ENCODE peak calls at places on chromosomes 3 and 15, in four cellular contexts. M is HCT116; O is CD8-positive, alpha-beta T cell; D is right lobe of liver. E is an unnamed sample. For H3K4me1, the result is how much of the 10 kb centered on the place peaks cover.

GRCh38 chr3:39812537-39812936 is 3.1 kb downstream of the MYRIP start:
- DNase-seq in D (no peak), O (no peak), M (no peak), E (no peak)

GRCh38 chr3:195221015-195221853 is 49.7 kb downstream of the XXYLT1 start:
- DNase-seq in D (no peak), O (no peak), M (no peak), E (no peak)

GRCh38 chr15:70237626-70238025 is 139.9 kb upstream of the TLE3 start:
- DNase-seq in D (no peak), O (no peak), M (no peak), E (no peak)

GRCh38 chr15:75186044-75186443 is 15.6 kb upstream of the C15orf39 start:
- DNase-seq in O (no peak), D (no peak), M (no peak), E (no peak)

GRCh38 chr3:9071982-9072666 is 108.9 kb upstream of the RAD18 start:
- DNase-seq in O (no peak), D (no peak), M (no peak), E (no peak)

GRCh38 chr3:47113669-47114365 is 50.1 kb downstream of the SETD2 start:
- DNase-seq in D (no peak), O (no peak), M (no peak), E (peak)

GRCh38 chr3:146547235-146547835 is 2.9 kb upstream of the PLSCR1 start:
- DNase-seq in O (no peak), D (no peak), M (no peak), E (no peak)

GRCh38 chr3:57856675-57857074 is 100.6 kb downstream of the SLMAP start:
- DNase-seq in D (no peak), M (no peak), O (no peak), E (no peak)

GRCh38 chr3:150346956-150347863 is 60.9 kb upstream of the TSC22D2 start:
- DNase-seq in D (no peak), M (no peak), O (no peak), E (no peak)

GRCh38 chr3:24410861-24411260 is 83.8 kb downstream of the THRB start:
- DNase-seq in M (no peak), O (no peak), D (no peak), E (no peak)

GRCh38 chr3:112982710-112983109 is 7.8 kb upstream of the CD200R1 start:
- DNase-seq in O (no peak), D (no peak), M (no peak), E (no peak)
- H3K4me1 ChIP-seq in O (under half), D (under half), M (under half), E (under half)

GRCh38 chr3:48466386-48467109 is 20.0 kb downstream of the ATRIP start:
- DNase-seq in D (peak), O (no peak), M (no peak), E (no peak)
- H3K4me1 ChIP-seq in D (half or more), O (half or more), M (under half), E (under half)

GRCh38 chr3:101573449-101574387 is at the start of gene PCNP:
- DNase-seq in D (peak), O (peak), M (peak), E (peak)

GRCh38 chr3:101571028-101571895 is 2.7 kb upstream of the PCNP start:
- DNase-seq in M (no peak), D (no peak), O (no peak), E (no peak)

GRCh38 chr3:101577276-101577675 is 3.3 kb downstream of the PCNP start:
- DNase-seq in M (no peak), D (no peak), O (no peak), E (no peak)

DNA sequence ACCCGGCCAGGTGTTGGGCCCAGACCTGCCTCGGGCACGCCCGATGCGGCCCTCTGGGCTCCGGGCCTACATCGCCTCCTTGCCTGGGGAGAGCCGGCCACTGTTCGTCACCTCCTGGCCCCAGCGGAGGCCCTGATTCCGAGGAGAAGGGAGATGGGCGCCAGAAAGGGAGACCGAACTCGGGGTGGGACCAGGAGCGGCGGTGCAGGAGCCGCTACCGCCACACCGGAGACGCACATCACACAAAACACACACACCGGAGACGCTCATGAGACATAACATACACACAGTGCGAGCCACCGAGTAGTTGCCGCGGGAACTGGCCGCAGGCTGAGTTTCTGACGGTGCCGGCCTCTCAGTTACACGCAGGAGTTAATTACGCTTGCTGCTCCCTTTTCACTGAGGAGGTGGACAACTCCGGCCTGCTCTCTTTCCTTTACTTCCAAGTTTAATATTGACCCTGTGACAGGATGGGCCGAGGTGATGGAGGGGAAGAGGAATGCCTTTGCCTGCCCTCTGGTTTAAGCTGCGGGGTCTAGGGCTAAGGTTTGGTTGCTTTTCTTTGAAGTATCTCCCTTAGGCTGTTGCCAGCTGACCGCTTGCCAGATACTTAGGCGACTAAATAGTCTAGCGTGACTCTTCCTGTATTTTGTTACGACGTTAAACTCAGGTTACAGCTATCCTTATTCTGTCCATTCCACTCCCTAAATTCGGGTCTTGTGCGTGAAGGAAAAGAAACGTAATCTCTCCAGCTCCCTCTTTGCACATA is 592 bp downstream of the PCNP start:
- DNase-seq in D (peak), M (no peak), O (peak), E (no peak)
- H3K4me1 ChIP-seq in D (under half), M (under half), O (half or more), E (under half)

DNA sequence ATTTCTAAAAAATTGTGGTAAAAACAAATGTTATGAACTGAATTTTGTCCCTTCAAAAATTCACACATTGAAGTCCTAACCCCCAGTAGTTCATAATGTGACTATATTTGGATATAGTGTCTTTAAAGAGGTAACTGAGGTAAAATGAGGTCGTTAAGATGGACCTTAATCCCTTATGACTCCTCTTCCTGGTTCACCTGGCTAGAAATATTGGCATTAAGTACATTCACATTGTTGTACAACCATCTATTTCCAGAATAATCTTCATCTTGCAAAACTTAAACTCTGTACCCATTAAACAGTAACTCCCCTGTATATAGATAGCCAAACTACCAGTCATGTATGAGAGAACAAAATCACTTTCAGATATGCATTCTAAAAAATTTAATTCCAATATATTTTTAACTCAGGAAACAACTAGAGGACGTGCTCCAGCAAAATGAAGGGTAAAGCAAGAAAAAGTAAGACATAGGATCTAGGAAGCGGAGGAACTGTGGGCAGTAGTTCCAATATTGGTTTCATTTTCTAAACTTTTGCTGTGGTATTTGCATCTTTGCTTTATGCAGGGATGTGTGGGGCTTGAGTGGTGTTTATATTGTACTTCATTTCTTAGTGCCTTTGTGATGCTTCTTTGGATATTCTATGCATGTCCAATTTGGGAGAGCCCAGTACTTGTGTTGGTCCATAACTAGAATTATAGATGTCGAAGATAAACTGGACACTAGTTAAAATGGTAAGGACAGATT is 36.7 kb upstream of the IL20RB start:
- DNase-seq in D (no peak), O (no peak), M (no peak), E (no peak)
- H3K4me1 ChIP-seq in D (under half), O (half or more), M (under half), E (under half)

GRCh38 chr3:34009480-34009844 is 211.0 kb downstream of the PDCD6IP start:
- DNase-seq in M (no peak), O (no peak), D (no peak), E (no peak)

GRCh38 chr3:34013818-34014576 is 215.6 kb downstream of the PDCD6IP start:
- DNase-seq in D (no peak), O (no peak), M (no peak), E (no peak)

GRCh38 chr3:34012102-34012461 is 213.7 kb downstream of the PDCD6IP start:
- DNase-seq in D (no peak), M (peak), O (no peak), E (peak)

GRCh38 chr3:34008836-34009479 is 210.5 kb downstream of the PDCD6IP start:
- DNase-seq in O (no peak), D (no peak), M (no peak), E (no peak)

DNA sequence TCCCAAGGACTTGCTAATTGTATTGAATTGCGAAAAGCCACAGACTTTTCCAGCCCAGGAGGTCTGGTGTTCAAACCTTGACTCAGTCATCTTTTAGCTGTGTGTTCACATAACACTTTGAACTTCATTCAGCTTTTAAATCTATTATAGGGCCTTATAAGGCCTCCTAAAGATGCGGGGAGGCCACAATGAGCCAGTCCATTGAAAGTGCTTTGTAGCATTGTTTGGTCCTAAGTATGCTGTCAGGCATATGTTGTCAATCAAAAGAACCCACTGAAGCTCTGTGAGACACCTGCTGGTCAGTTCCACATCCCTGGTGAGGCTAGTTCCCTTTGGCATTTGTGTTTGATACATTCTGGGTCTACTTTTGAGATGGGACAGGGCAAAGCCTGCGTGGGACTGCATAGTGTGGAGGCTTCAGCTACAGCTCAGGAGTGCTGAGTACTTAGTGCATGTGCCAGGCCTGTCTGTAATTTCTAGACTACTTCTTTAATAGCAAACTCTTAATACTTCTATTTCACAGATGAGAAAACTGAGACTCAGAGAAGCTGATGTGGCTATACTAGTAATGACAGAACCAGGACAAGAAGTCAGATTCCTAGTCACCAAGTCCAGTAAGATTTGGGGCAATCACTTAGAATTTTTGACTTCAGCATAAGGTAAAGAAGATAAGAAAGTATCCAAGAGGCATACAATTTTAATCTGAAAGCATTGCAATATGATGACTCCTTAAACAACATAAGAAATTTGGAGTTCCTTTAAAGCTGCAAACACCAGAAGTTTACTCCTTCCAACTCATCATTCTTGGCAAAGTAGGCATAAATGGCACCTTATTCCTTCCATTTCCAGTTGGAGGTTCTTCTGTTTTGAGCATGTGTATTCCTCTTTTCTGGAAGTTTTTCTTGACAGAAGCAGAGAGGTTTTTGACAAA is 213.0 kb downstream of the PDCD6IP start:
- DNase-seq in D (no peak), M (peak), O (no peak), E (no peak)
- H3K4me1 ChIP-seq in D (under half), M (under half), O (under half), E (under half)

GRCh38 chr3:177772908-177773557 is 575.8 kb upstream of the TBL1XR1 start:
- DNase-seq in D (no peak), M (no peak), O (no peak), E (no peak)
- H3K4me1 ChIP-seq in D (under half), M (under half), O (under half), E (under half)

GRCh38 chr15:40332138-40332781 is 8.5 kb downstream of the CCDC9B start:
- DNase-seq in D (no peak), M (no peak), O (no peak), E (no peak)
- H3K4me1 ChIP-seq in D (under half), M (under half), O (under half), E (under half)

GRCh38 chr15:45585069-45585468 is 2.1 kb upstream of the BLOC1S6 start:
- DNase-seq in D (no peak), O (no peak), M (no peak), E (no peak)

GRCh38 chr15:45588199-45588910 is 1.2 kb downstream of the BLOC1S6 start:
- DNase-seq in M (no peak), O (no peak), D (no peak), E (no peak)

GRCh38 chr15:45589296-45589695 is 2.1 kb downstream of the BLOC1S6 start:
- DNase-seq in D (no peak), O (no peak), M (no peak), E (no peak)

GRCh38 chr15:45587861-45588170 is 637 bp downstream of the BLOC1S6 start:
- DNase-seq in O (no peak), M (no peak), D (no peak), E (no peak)

GRCh38 chr15:45586990-45587860 is at the start of gene BLOC1S6:
- DNase-seq in O (peak), D (peak), M (peak), E (peak)
- H3K4me1 ChIP-seq in O (under half), D (under half), M (under half), E (under half)

GRCh38 chr3:21738283-21738682 is 12.7 kb downstream of the ZNF385D start:
- DNase-seq in M (no peak), O (no peak), D (no peak), E (no peak)

GRCh38 chr3:21734746-21735145 is 16.3 kb downstream of the ZNF385D start:
- DNase-seq in O (no peak), D (no peak), M (no peak), E (no peak)

DNA sequence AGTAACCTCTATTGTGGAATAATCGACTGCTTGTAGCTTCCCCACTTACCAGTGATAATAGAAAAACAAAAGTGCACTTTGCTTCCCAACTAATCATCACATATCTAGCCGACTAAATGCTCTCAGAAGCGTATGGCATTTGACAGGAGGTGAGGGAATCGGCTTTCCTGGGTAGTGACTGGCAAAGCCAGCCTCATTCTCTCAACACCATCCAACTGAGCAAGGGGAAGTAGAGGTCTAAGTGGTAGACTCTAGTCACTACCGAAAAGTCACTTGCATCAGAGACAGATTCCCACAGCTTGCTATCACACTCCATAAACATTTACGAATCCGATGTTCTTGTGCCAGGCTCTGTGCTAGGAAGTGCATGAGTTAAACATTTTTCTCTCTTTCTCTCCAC is 12.1 kb downstream of the ZNF385D start:
- DNase-seq in O (no peak), D (no peak), M (no peak), E (no peak)
- H3K4me1 ChIP-seq in O (under half), D (under half), M (under half), E (under half)

GRCh38 chr15:93080451-93080850 is 8.6 kb downstream of the RGMA start:
- DNase-seq in D (no peak), M (no peak), O (no peak), E (no peak)

GRCh38 chr15:93076875-93077274 is 12.1 kb downstream of the RGMA start:
- DNase-seq in O (no peak), D (no peak), M (no peak), E (no peak)

GRCh38 chr15:93082861-93083260 is 6.2 kb downstream of the RGMA start:
- DNase-seq in M (no peak), O (no peak), D (no peak), E (no peak)

GRCh38 chr15:93076217-93076616 is 12.8 kb downstream of the RGMA start:
- DNase-seq in M (no peak), O (no peak), D (no peak), E (no peak)

GRCh38 chr15:93081399-93081798 is 7.6 kb downstream of the RGMA start:
- DNase-seq in D (no peak), M (no peak), O (no peak), E (no peak)
- H3K4me1 ChIP-seq in D (under half), M (under half), O (under half), E (under half)